ENCODE peak calls at places on chromosomes 16 and 17, in seven cellular contexts. I is AG04449, C is mesendoderm, E is tibial nerve, W is pancreas, K is fibroblast of lung, B is stomach. Z is an unnamed sample.

GRCh38 chr16:23974223-23974622 is 138.4 kb downstream of the PRKCB start:
- DNase-seq in W (no peak), C (peak), E (no peak), B (no peak), K (no peak), I (no peak), Z (no peak)

GRCh38 chr16:70395345-70395901 is 43.5 kb downstream of the ST3GAL2 start:
- DNase-seq in K (peak), C (peak), B (peak), I (no peak), E (no peak), W (peak), Z (no peak)

GRCh38 chr17:2049333-2050245 is 5.3 kb upstream of the HIC1 start:
- DNase-seq in W (peak), C (peak), E (peak), B (peak), K (peak), I (no peak), Z (peak)

GRCh38 chr17:2792541-2793169 is 3.6 kb upstream of the RAP1GAP2 start:
- DNase-seq in I (no peak), B (no peak), C (no peak), E (no peak), W (no peak), K (no peak), Z (no peak)

GRCh38 chr16:67327774-67328173 is 1.2 kb downstream of the LRRC36 start:
- DNase-seq in C (no peak), B (no peak), W (no peak), K (no peak), E (no peak), I (no peak), Z (no peak)

GRCh38 chr17:65115721-65116312 is 21.4 kb upstream of the RGS9 start:
- DNase-seq in I (no peak), E (no peak), K (no peak), B (no peak), W (no peak), C (peak), Z (no peak)

GRCh38 chr16:85393674-85394510 is 219.2 kb upstream of the GSE1 start:
- DNase-seq in W (peak), E (no peak), C (peak), B (peak), K (no peak), I (no peak), Z (peak)

GRCh38 chr16:89076159-89076558 is 17.5 kb upstream of the ACSF3 start:
- DNase-seq in K (no peak), E (no peak), B (no peak), C (no peak), I (no peak), W (no peak), Z (no peak)

GRCh38 chr16:3637371-3637923 is 17.0 kb upstream of the DNASE1 start:
- DNase-seq in E (no peak), C (peak), I (no peak), K (no peak), B (peak), W (no peak), Z (no peak)

GRCh38 chr16:12433691-12434390 is 369.8 kb downstream of the CPPED1 start:
- DNase-seq in K (no peak), E (no peak), B (no peak), I (no peak), W (no peak), C (no peak), Z (no peak)

GRCh38 chr16:82864332-82865040 is 237.7 kb downstream of the CDH13 start:
- DNase-seq in C (no peak), E (no peak), I (no peak), B (no peak), K (no peak), W (no peak), Z (no peak)

GRCh38 chr17:48413613-48414405 is 16.2 kb downstream of the SKAP1 start:
- DNase-seq in K (no peak), E (no peak), C (no peak), W (no peak), B (no peak), I (no peak), Z (no peak)

GRCh38 chr17:59754547-59754946 is 47.1 kb downstream of the VMP1 start:
- DNase-seq in K (peak), I (peak), C (peak), B (no peak), W (no peak), E (no peak), Z (no peak)

GRCh38 chr17:8118769-8119574 is 658 bp upstream of the ALOXE3 start:
- DNase-seq in W (peak), K (peak), E (peak), I (no peak), C (peak), B (peak), Z (peak)

GRCh38 chr17:15954222-15954621 is 9.3 kb downstream of the ADORA2B start:
- DNase-seq in W (no peak), I (peak), E (no peak), C (no peak), B (no peak), K (peak), Z (no peak)

GRCh38 chr16:14353340-14353739 is 276.7 kb downstream of the PARN start:
- DNase-seq in I (no peak), K (no peak), C (peak), W (no peak), B (no peak), E (no peak), Z (no peak)

GRCh38 chr17:42878123-42878880 is 22.3 kb upstream of the G6PC1 start:
- DNase-seq in C (peak), I (no peak), K (no peak), E (no peak), B (peak), W (no peak), Z (no peak)

GRCh38 chr17:31931781-31932180 is 5.0 kb upstream of the SUZ12 start:
- DNase-seq in W (no peak), E (no peak), C (no peak), K (no peak), B (no peak), I (no peak), Z (no peak)

GRCh38 chr16:70157477-70158260 is 15.9 kb upstream of the CLEC18C start:
- DNase-seq in B (no peak), I (no peak), W (peak), E (no peak), K (no peak), C (no peak), Z (no peak)

GRCh38 chr16:10885246-10885645 is 8.2 kb downstream of the CIITA start:
- DNase-seq in C (no peak), W (no peak), I (no peak), B (no peak), E (peak), K (no peak), Z (no peak)

GRCh38 chr17:39001703-39002637 is 34.8 kb upstream of the FBXO47 start:
- DNase-seq in B (peak), C (peak), I (no peak), E (peak), K (peak), W (no peak), Z (peak)

GRCh38 chr16:35744716-35745115 is 2285.3 kb downstream of the TP53TG3F start:
- DNase-seq in C (no peak), I (no peak), W (no peak), K (no peak), E (no peak), B (no peak), Z (no peak)

GRCh38 chr17:71601894-71602504 is 518.8 kb upstream of the SOX9 start:
- DNase-seq in K (no peak), B (no peak), W (no peak), I (no peak), C (no peak), E (no peak), Z (no peak)

GRCh38 chr16:28210979-28211505 is 723 bp downstream of the XPO6 start:
- DNase-seq in K (peak), E (peak), I (no peak), B (peak), W (peak), C (peak), Z (peak)

GRCh38 chr17:47888293-47888692 is 7.7 kb upstream of the SP2 start:
- DNase-seq in I (no peak), W (no peak), B (no peak), K (no peak), E (no peak), C (no peak), Z (no peak)

GRCh38 chr17:76171701-76172100 is 30.7 kb upstream of the FOXJ1 start:
- DNase-seq in E (no peak), C (no peak), I (no peak), W (no peak), B (no peak), K (no peak), Z (no peak)

GRCh38 chr16:89705006-89705405 is 3.5 kb upstream of the SPATA2L start:
- DNase-seq in W (no peak), C (no peak), K (no peak), E (no peak), I (no peak), B (no peak), Z (no peak)

GRCh38 chr16:89855301-89855945 is 18.0 kb upstream of the TCF25 start:
- DNase-seq in E (no peak), C (no peak), W (no peak), K (no peak), B (no peak), I (no peak), Z (no peak)

GRCh38 chr17:5698959-5699358 is 114.7 kb upstream of the NLRP1 start:
- DNase-seq in I (no peak), B (no peak), E (no peak), W (no peak), K (no peak), C (no peak), Z (no peak)
- H3K4me3 ChIP-seq in I (no peak), B (no peak), E (no peak), W (no peak), K (no peak), C (no peak), Z (no peak)

GRCh38 chr17:28947639-28948038 is 3.7 kb downstream of the PHF12 start:
- DNase-seq in B (no peak), W (no peak), E (no peak), I (no peak), K (no peak), C (no peak), Z (no peak)
- H3K4me3 ChIP-seq in B (peak), W (peak), E (no peak), I (peak), K (peak), C (no peak), Z (peak)

GRCh38 chr17:82613283-82614094 is 34.8 kb downstream of the WDR45B start:
- DNase-seq in K (no peak), C (peak), E (no peak), B (no peak), I (no peak), W (no peak), Z (no peak)

GRCh38 chr17:82611140-82612058 is 36.8 kb downstream of the WDR45B start:
- DNase-seq in B (no peak), K (peak), W (no peak), C (no peak), E (no peak), I (no peak), Z (no peak)

GRCh38 chr17:82616021-82616703 is 32.1 kb downstream of the WDR45B start:
- DNase-seq in K (no peak), B (no peak), W (no peak), E (no peak), I (no peak), C (no peak), Z (no peak)

GRCh38 chr17:82615084-82616020 is 32.9 kb downstream of the WDR45B start:
- DNase-seq in I (no peak), B (no peak), E (no peak), K (no peak), W (no peak), C (peak), Z (no peak)

GRCh38 chr17:82614095-82614631 is 34.1 kb downstream of the WDR45B start:
- DNase-seq in C (no peak), K (no peak), W (no peak), B (no peak), I (no peak), E (no peak), Z (no peak)
- H3K4me3 ChIP-seq in C (no peak), K (no peak), W (no peak), B (no peak), I (no peak), E (no peak), Z (no peak)

DNA sequence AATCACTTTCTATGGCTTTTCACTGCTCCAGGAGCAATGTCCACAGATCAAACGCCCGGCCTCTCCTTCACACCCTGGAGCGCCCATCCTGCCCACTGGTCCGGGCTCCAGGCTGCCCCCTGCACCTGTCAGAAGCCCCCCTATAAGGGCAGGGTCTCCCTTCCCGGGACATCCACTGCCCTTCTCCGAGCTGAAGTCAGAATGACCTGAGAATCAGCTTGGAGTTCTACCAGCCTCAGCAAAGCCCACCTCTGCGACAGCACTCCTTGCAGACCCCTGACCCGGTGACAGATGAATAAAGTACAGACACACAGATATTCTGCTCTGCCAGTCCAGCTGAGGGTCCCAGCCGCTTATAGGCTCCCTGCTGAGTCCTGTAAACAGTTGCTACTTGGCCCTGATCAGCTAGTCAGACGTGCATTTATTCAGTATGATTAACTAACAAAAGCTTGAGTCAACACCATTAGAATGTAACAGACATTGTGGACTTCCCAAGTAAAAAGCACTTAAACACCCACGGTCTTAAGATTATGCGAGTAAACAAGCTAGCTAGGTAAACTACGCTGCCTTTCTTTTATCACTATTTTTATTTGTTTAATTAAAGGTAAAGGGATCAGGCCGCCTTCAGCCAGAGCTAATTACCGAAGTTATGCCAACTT is 4.8 kb downstream of the SLC7A5 start:
- DNase-seq in K (peak), W (no peak), I (no peak), C (no peak), E (no peak), B (no peak), Z (no peak)
- H3K4me3 ChIP-seq in K (no peak), W (no peak), I (no peak), C (no peak), E (no peak), B (peak), Z (peak)

GRCh38 chr17:62793919-62794665 is 14.0 kb downstream of the MARCHF10 start:
- DNase-seq in C (no peak), W (no peak), B (no peak), K (no peak), I (no peak), E (no peak), Z (no peak)

GRCh38 chr17:62791235-62792121 is 16.6 kb downstream of the MARCHF10 start:
- DNase-seq in C (no peak), E (no peak), B (no peak), I (peak), W (no peak), K (peak), Z (no peak)

GRCh38 chr17:62797959-62798358 is 10.2 kb downstream of the MARCHF10 start:
- DNase-seq in E (no peak), K (no peak), W (no peak), I (no peak), C (no peak), B (no peak), Z (no peak)

GRCh38 chr17:62792122-62792800 is 15.9 kb downstream of the MARCHF10 start:
- DNase-seq in E (no peak), C (no peak), I (peak), K (peak), B (no peak), W (no peak), Z (no peak)

DNA sequence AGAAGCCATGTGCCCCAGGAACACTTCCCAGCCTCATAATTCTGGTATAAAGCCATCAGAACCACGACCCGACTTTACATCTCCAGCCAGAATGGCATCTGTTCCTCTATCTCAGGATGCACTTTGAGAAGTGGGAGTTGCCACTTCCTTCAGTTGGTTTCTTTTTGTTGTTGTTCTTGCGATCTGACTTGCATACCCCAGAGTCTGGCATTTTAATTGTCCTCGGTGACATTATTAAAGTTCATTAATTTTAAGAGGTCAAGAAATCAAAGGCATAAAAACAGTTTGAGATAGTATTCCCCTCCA is 13.5 kb downstream of the MARCHF10 start:
- DNase-seq in B (no peak), K (no peak), C (no peak), W (no peak), E (no peak), I (no peak), Z (no peak)
- H3K4me3 ChIP-seq in B (no peak), K (no peak), C (no peak), W (no peak), E (no peak), I (no peak), Z (no peak)

DNA sequence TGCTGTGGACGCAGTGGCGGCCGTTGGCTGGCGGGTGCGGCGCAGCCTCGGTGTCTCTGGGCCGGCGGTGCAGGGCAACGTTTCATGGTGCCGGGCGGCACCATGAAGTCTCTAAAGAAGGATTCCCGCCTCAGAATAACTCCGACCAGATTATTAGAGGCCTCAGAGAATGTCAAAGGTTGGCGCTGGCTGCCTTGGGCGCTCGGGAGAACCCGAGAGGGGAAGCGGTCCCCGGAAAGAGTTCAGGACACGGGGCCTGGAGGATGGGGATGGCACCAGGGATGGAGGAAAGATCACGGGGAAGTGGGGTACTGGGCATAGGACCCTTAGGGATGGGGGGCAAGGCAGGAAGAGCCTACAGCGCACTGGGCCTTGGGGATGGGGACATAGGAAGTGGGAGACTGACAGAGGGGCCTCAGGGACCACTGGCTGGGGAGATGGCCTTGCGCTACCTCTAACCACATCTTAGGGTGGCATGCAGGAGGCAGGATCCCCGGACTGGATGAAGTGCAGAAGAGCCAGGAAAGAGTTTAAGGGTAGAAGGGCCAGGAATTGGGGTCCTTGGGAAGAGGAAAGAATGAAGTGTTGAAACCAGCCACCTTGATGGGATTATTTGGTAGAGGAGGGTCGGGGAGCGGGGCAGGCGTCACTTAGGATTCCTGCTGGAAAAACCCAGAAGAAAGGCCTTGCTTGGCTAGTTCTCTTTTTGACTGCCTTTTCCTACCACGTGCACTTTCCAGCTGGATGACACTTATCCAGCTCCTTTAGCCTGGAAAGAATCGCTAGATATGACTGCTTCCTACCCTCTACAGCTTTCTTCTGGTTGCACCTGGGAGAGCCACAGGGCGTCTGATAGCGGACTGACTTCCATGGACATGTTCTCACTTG is 578 bp downstream of the MYCBPAP start:
- DNase-seq in C (no peak), B (no peak), E (no peak), W (no peak), K (no peak), I (no peak), Z (no peak)
- H3K4me3 ChIP-seq in C (peak), B (peak), E (peak), W (peak), K (peak), I (peak), Z (peak)

GRCh38 chr17:81516439-81516838 is 3.8 kb upstream of the ACTG1 start:
- DNase-seq in I (no peak), B (no peak), C (no peak), E (no peak), W (no peak), K (no peak), Z (no peak)
- H3K4me3 ChIP-seq in I (peak), B (peak), C (no peak), E (peak), W (no peak), K (peak), Z (no peak)

Z was measured in dorsolateral prefrontal cortex.